ENCODE peak calls at places on chromosomes 4 and X, in seven cellular contexts. T, K, L, H, P, F and V are unnamed samples.

GRCh38 chr4:89222171-89222570 is 85.4 kb downstream of the GPRIN3 start:
- DNase-seq in T (no peak), K (no peak), L (no peak), H (no peak), P (no peak), F (no peak), V (no peak)

GRCh38 chr4:24764305-24764704 is 31.1 kb upstream of the SOD3 start:
- DNase-seq in T (no peak), K (no peak), L (no peak), H (no peak), P (no peak), F (no peak), V (no peak)

GRCh38 chr4:139099366-139099982 is 77.5 kb downstream of the ELF2 start:
- DNase-seq in T (peak; percentile 69), K (peak; percentile 63), L (peak; percentile 71), H (no peak), P (peak; percentile 70), F (peak; percentile 72), V (no peak)

GRCh38 chr4:122481766-122482405 is 25.4 kb upstream of the IL2 start:
- DNase-seq in T (no peak), K (no peak), L (no peak), H (no peak), P (no peak), F (peak; percentile 29), V (no peak)

GRCh38 chr4:98283219-98284199 is 22.3 kb downstream of the RAP1GDS1 start:
- DNase-seq in T (no peak), K (no peak), L (no peak), H (no peak), P (no peak), F (peak; percentile 42), V (no peak)

GRCh38 chrX:109716431-109717028 is 16.5 kb downstream of the ACSL4 start:
- DNase-seq in T (no peak), K (no peak), L (no peak), H (no peak), P (no peak), F (peak; percentile 48), V (no peak)

GRCh38 chrX:154411981-154412340 is 622 bp downstream of the TAFAZZIN start:
- DNase-seq in T (peak; percentile 67), K (peak; percentile 80), L (peak; percentile 76), H (peak; percentile 88), P (peak; percentile 73), F (peak; percentile 50), V (peak; percentile 88)

GRCh38 chrX:15719324-15719968 is 18.6 kb upstream of the CA5B start:
- DNase-seq in T (no peak), K (no peak), L (no peak), H (no peak), P (no peak), F (no peak), V (no peak)

GRCh38 chrX:348461-349117 is 30.0 kb upstream of the GTPBP6 start:
- DNase-seq in T (no peak), K (no peak), L (no peak), H (peak; percentile 28), P (no peak), F (no peak), V (no peak)

GRCh38 chr4:146370841-146371240 is 150.9 kb downstream of the SLC10A7 start:
- DNase-seq in T (no peak), K (no peak), L (no peak), H (no peak), P (no peak), F (peak; percentile 37), V (no peak)

GRCh38 chr4:101981756-101982155 is 191.2 kb downstream of the BANK1 start:
- DNase-seq in T (no peak), K (peak; percentile 29), L (no peak), H (no peak), P (no peak), F (peak; percentile 55), V (no peak)

GRCh38 chrX:56284269-56284668 is 52.1 kb downstream of the KLF8 start:
- DNase-seq in T (no peak), K (no peak), L (no peak), H (no peak), P (no peak), F (no peak), V (no peak)

GRCh38 chrX:56288607-56289006 is 56.5 kb downstream of the KLF8 start:
- DNase-seq in T (no peak), K (no peak), L (no peak), H (no peak), P (no peak), F (no peak), V (no peak)

GRCh38 chrX:56289449-56289848 is 57.3 kb downstream of the KLF8 start:
- DNase-seq in T (no peak), K (no peak), L (no peak), H (no peak), P (no peak), F (no peak), V (no peak)
- H3K9me3 ChIP-seq in T (peaks cover 11% of the 10 kb centered on the region), K (no peaks in the 10 kb centered on the region), L (no peaks in the 10 kb centered on the region), H (no peaks in the 10 kb centered on the region), P (no peaks in the 10 kb centered on the region), F (no peaks in the 10 kb centered on the region), V (no peaks in the 10 kb centered on the region)

DNA sequence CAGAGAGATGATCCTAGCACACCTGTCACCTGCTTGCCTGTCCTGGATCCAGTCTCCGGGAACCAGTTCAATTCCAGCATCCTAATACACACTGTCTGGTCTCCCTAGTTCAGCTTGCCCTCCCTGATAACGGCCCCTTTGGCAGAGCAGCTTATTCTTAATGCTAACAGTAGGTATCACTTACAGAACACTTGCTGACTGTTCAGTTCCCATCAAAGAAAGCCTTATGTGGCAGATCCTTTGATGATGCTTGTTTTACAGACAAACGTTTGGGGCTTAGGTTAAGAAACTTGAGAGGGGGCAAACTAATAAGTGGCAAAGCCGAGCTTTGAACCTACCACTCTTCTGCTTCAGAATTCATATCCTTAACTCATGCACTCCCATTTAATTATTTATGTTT is 885 bp downstream of the RASSF6 start:
- DNase-seq in T (no peak), K (no peak), L (no peak), H (no peak), P (no peak), F (no peak), V (no peak)
- H3K4me3 ChIP-seq in T (peak overlapping the region; percentile 48), K (peak overlapping the region; percentile 43), L (peak overlapping the region; percentile 45), H (no peak overlapping the region), P (no peak overlapping the region), F (no peak overlapping the region), V (no peak overlapping the region)

GRCh38 chrX:55709735-55710134 is 7.8 kb upstream of the RRAGB start:
- DNase-seq in T (no peak), K (no peak), L (no peak), H (no peak), P (no peak), F (no peak), V (no peak)
- H3K9me3 ChIP-seq in T (peaks cover 9% of the 10 kb centered on the region), K (no peaks in the 10 kb centered on the region), L (no peaks in the 10 kb centered on the region), H (no peaks in the 10 kb centered on the region), P (no peaks in the 10 kb centered on the region), F (no peaks in the 10 kb centered on the region), V (no peaks in the 10 kb centered on the region)

DNA sequence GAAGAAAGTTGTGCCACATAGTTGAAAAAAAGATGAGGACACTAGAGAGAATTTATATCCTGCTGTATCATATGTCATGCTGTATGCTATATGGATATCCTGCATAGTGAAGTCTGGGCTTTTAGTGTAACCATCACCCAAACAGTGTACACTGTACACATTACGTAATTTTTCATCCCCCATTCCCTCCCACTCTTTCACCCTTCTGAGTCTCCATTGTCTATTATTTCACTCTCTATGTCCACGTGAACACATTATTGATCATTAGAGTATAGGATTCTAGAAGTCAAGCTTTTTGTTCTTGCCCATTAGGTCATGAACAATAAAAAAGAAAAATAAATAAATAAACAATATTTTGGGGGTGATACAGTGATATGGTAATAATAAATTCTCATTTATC is 18.0 kb upstream of the FRYL start:
- DNase-seq in T (no peak), K (no peak), L (no peak), H (no peak), P (no peak), F (no peak), V (no peak)
- H3K4me3 ChIP-seq in T (no peak overlapping the region), K (no peak overlapping the region), L (no peak overlapping the region), H (no peak overlapping the region), P (no peak overlapping the region), F (no peak overlapping the region), V (no peak overlapping the region)

DNA sequence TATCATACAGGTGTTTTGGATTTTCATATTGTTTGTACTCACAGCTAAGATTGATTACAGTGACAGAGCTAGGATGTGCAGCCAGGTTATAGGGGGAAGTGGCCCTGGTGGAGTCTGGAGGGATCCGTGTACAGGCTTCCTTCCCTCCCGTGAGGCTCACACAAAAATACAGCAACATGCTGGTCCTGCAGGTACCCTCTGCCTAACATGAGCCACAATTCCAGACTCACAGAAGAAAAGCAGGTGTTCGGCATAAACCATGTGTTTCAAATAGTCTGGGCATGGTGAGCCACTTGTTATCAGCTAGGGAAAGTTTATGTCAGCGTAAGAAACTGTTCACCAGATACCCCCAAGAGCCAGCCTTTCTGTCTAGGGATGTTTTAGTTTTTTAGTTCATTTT is 82.9 kb downstream of the HTT start:
- DNase-seq in T (no peak), K (no peak), L (no peak), H (no peak), P (no peak), F (no peak), V (no peak)
- H3K9me3 ChIP-seq in T (peaks cover 6% of the 10 kb centered on the region), K (peaks cover 4% of the 10 kb centered on the region), L (peaks cover 7% of the 10 kb centered on the region), H (no peaks in the 10 kb centered on the region), P (no peaks in the 10 kb centered on the region), F (no peaks in the 10 kb centered on the region), V (no peaks in the 10 kb centered on the region)